ENCODE peak calls at places on chromosomes 11 and 22, in nine cellular contexts. Z is stimulated activated CD8-positive, alpha-beta memory T cell treated with anti-CD3 and anti-CD28 coated beads, Interleukin-4, amount 100 ng/mL, for 1 hour; Q is skeletal muscle cell; E is cardiac muscle cell; A is psoas muscle; B is naive thymus-derived CD8-positive, alpha-beta T cell; W is AG09309; M is CD4-positive, CD25-positive, alpha-beta regulatory T cell; K is LoVo. J is an unnamed sample.

GRCh38 chr11:67273260-67273990 is 7.2 kb downstream of the GRK2 start:
- DNase-seq in A (peak), K (no peak), B (no peak), Z (no peak), Q (no peak), M (no peak), W (no peak), E (no peak), J (no peak)

GRCh38 chr11:61514050-61514917 is 5.7 kb downstream of the LRRC10B start:
- DNase-seq in A (no peak), E (no peak), B (no peak), M (no peak), Q (no peak), W (no peak), Z (no peak), K (no peak), J (no peak)

GRCh38 chr11:129695543-129696308 is 119.9 kb upstream of the TMEM45B start:
- DNase-seq in B (peak), K (peak), Q (no peak), Z (peak), E (peak), A (peak), M (peak), W (no peak), J (peak)

GRCh38 chr11:68312117-68312779 is at the start of gene LRP5:
- DNase-seq in Q (no peak), Z (no peak), K (peak), W (no peak), M (no peak), B (no peak), A (no peak), E (peak), J (no peak)

GRCh38 chr11:88849368-88849767 is 216.4 kb downstream of the GRM5 start:
- DNase-seq in Z (no peak), W (peak), B (no peak), A (no peak), E (no peak), K (no peak), Q (no peak), M (no peak), J (no peak)

GRCh38 chr11:94958118-94958517 is 15.2 kb downstream of the CWC15 start:
- DNase-seq in Z (no peak), M (no peak), B (no peak), E (no peak), Q (peak), A (no peak), W (no peak), K (no peak), J (no peak)

GRCh38 chr22:49765951-49766350 is 61.7 kb downstream of the BRD1 start:
- DNase-seq in M (no peak), W (no peak), B (no peak), K (no peak), Z (no peak), A (peak), E (no peak), Q (no peak), J (no peak)

GRCh38 chr11:70415176-70415575 is 16.8 kb downstream of the CTTN start:
- DNase-seq in B (no peak), E (no peak), A (peak), M (no peak), K (no peak), W (no peak), Z (no peak), Q (no peak), J (no peak)

GRCh38 chr11:61473370-61474025 is 35.1 kb upstream of the LRRC10B start:
- DNase-seq in Z (no peak), B (no peak), A (no peak), E (no peak), K (no peak), M (no peak), W (no peak), Q (no peak), J (no peak)

GRCh38 chr11:11818529-11819121 is 23.1 kb upstream of the USP47 start:
- DNase-seq in M (no peak), B (no peak), Q (no peak), E (no peak), Z (no peak), A (no peak), K (no peak), W (no peak), J (no peak)

GRCh38 chr11:68692115-68692514 is 7.8 kb downstream of the GAL start:
- DNase-seq in E (no peak), W (no peak), K (no peak), B (no peak), Z (no peak), M (no peak), Q (no peak), A (no peak), J (no peak)

J was measured in central memory CD4-positive, alpha-beta T cell.